ENCODE peak calls at places on chromosome 11, in four cellular contexts. One of them, this sample, is unnamed. For H3K4me1, the result is how much of the 10 kb centered on the place peaks cover.

GRCh38 chr11:66328307-66329144 is 7.7 kb downstream of the RIN1 start:
- DNase-seq in heart right ventricle: peak
- DNase-seq in heart left ventricle: peak
- DNase-seq in fibroblast of lung: peak
- DNase-seq in this sample: peak

GRCh38 chr11:95459268-95460040 is 228.5 kb upstream of the SESN3 start:
- DNase-seq in heart right ventricle: no peak
- DNase-seq in heart left ventricle: no peak
- DNase-seq in fibroblast of lung: peak
- DNase-seq in this sample: no peak

GRCh38 chr11:114291847-114292680 is 4.1 kb upstream of the NNMT start:
- DNase-seq in heart right ventricle: no peak
- DNase-seq in heart left ventricle: no peak
- DNase-seq in fibroblast of lung: peak
- DNase-seq in this sample: no peak

GRCh38 chr11:36239636-36240035 is 49.6 kb downstream of the COMMD9 start:
- DNase-seq in heart right ventricle: no peak
- DNase-seq in heart left ventricle: no peak
- DNase-seq in fibroblast of lung: no peak
- DNase-seq in this sample: no peak

GRCh38 chr11:69438286-69438920 is 43.1 kb upstream of the LINC01488 start:
- DNase-seq in heart right ventricle: no peak
- DNase-seq in heart left ventricle: no peak
- DNase-seq in fibroblast of lung: no peak
- DNase-seq in this sample: no peak

GRCh38 chr11:2744166-2744565 is 44.4 kb upstream of the KCNQ1OT1 start:
- DNase-seq in heart right ventricle: no peak
- DNase-seq in heart left ventricle: no peak
- DNase-seq in fibroblast of lung: no peak
- DNase-seq in this sample: no peak

GRCh38 chr11:117179048-117179999 is 781 bp downstream of the SIDT2 start:
- DNase-seq in heart right ventricle: peak
- DNase-seq in heart left ventricle: peak
- DNase-seq in fibroblast of lung: peak
- DNase-seq in this sample: peak

GRCh38 chr11:65573391-65574146 is 1.2 kb downstream of the FAM89B start:
- DNase-seq in heart right ventricle: no peak
- DNase-seq in heart left ventricle: peak
- DNase-seq in fibroblast of lung: no peak
- DNase-seq in this sample: no peak

GRCh38 chr11:36455658-36456111 is 54.4 kb downstream of the TRAF6 start:
- DNase-seq in heart right ventricle: peak
- DNase-seq in heart left ventricle: peak
- DNase-seq in fibroblast of lung: peak
- DNase-seq in this sample: peak

GRCh38 chr11:122509091-122509490 is 146.4 kb upstream of the UBASH3B start:
- DNase-seq in heart right ventricle: no peak
- DNase-seq in heart left ventricle: no peak
- DNase-seq in fibroblast of lung: no peak
- DNase-seq in this sample: no peak

GRCh38 chr11:2180775-2181370 is 9.3 kb upstream of the TH start:
- DNase-seq in heart right ventricle: no peak
- DNase-seq in heart left ventricle: no peak
- DNase-seq in fibroblast of lung: no peak
- DNase-seq in this sample: no peak

GRCh38 chr11:69542314-69543168 is 61.1 kb downstream of the LINC01488 start:
- DNase-seq in heart right ventricle: no peak
- DNase-seq in heart left ventricle: no peak
- DNase-seq in fibroblast of lung: no peak
- DNase-seq in this sample: no peak

GRCh38 chr11:68213555-68214172 is 568 bp upstream of the KMT5B start:
- DNase-seq in heart right ventricle: peak
- DNase-seq in heart left ventricle: peak
- DNase-seq in fibroblast of lung: peak
- DNase-seq in this sample: peak

GRCh38 chr11:121443688-121444275 is 8.3 kb upstream of the SORL1 start:
- DNase-seq in heart right ventricle: no peak
- DNase-seq in heart left ventricle: no peak
- DNase-seq in fibroblast of lung: no peak
- DNase-seq in this sample: no peak

GRCh38 chr11:11605181-11605580 is 16.6 kb downstream of the GALNT18 start:
- DNase-seq in heart right ventricle: no peak
- DNase-seq in heart left ventricle: no peak
- DNase-seq in fibroblast of lung: no peak
- DNase-seq in this sample: no peak

DNA sequence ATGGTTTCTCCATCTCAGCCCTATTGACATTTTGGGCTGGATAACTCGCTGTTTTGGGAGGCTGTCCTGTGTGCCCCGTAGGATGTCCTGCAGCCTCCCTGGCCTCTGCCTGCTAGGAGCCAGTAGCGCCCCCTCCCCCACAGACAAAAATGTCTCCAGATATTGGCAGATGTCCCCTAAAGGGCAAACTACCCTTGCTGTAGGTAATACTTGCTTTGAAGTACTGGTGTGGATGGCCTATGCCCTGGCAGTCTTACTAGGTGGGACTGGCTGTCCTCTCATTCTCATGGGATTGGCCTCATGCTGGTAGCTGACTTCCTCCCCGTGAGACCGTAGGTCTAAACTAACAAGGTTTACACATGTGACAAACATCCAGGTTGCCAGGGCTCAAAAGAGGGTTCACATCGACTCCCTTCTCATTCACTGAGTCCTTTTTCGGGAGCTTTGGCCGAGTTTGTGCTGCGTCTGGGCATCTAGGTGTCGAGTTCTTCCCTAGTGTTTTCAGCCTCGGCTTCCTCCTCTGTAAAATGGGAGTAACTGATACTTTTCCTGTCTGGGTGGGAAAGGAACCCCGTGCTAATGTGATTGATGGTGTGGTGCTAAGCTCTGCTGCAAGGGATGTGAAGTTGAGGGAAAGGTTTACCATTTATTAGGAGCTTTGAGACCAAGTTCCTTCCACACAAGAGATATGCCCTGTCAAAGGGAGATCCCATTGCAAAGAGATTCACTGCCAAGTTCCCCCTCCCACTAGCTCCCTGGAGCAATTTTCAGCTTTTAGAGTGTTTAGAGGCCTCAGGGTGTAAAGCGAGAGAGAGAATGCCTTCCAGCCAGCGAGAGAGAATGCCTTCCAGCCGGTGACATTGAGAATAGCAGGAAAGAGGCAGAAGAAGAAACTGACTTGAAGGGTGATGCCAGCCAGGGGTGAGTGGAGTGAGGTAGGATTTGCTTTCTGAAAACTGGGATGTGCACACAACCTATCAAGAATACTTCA is 17.0 kb downstream of the PTPRJ start:
- DNase-seq in heart right ventricle: no peak
- DNase-seq in heart left ventricle: no peak
- DNase-seq in fibroblast of lung: no peak
- DNase-seq in this sample: no peak
- H3K4me1 ChIP-seq in heart right ventricle: under half
- H3K4me1 ChIP-seq in heart left ventricle: half or more
- H3K4me1 ChIP-seq in fibroblast of lung: under half
- H3K4me1 ChIP-seq in this sample: under half

GRCh38 chr11:77174559-77174958 is 46.5 kb downstream of the MYO7A start:
- DNase-seq in heart right ventricle: no peak
- DNase-seq in heart left ventricle: no peak
- DNase-seq in fibroblast of lung: no peak
- DNase-seq in this sample: no peak
- H3K4me3 ChIP-seq in heart right ventricle: no peak
- H3K4me3 ChIP-seq in heart left ventricle: no peak
- H3K4me3 ChIP-seq in fibroblast of lung: no peak
- H3K4me3 ChIP-seq in this sample: no peak

GRCh38 chr11:129283141-129283540 is 91.0 kb upstream of the ARHGAP32 start:
- DNase-seq in heart right ventricle: no peak
- DNase-seq in heart left ventricle: no peak
- DNase-seq in fibroblast of lung: no peak
- DNase-seq in this sample: no peak
- H3K4me1 ChIP-seq in heart right ventricle: under half
- H3K4me1 ChIP-seq in heart left ventricle: under half
- H3K4me1 ChIP-seq in fibroblast of lung: under half
- H3K4me1 ChIP-seq in this sample: under half

GRCh38 chr11:73374130-73374529 is 2.1 kb upstream of the RELT start:
- DNase-seq in heart right ventricle: no peak
- DNase-seq in heart left ventricle: no peak
- DNase-seq in fibroblast of lung: no peak
- DNase-seq in this sample: no peak

GRCh38 chr11:73376803-73377629 is 817 bp downstream of the RELT start:
- DNase-seq in heart right ventricle: no peak
- DNase-seq in heart left ventricle: no peak
- DNase-seq in fibroblast of lung: peak
- DNase-seq in this sample: peak

GRCh38 chr11:73372371-73372993 is 3.7 kb upstream of the RELT start:
- DNase-seq in heart right ventricle: no peak
- DNase-seq in heart left ventricle: peak
- DNase-seq in fibroblast of lung: no peak
- DNase-seq in this sample: no peak

GRCh38 chr11:73376168-73376802 is at the start of gene RELT:
- DNase-seq in heart right ventricle: peak
- DNase-seq in heart left ventricle: peak
- DNase-seq in fibroblast of lung: peak
- DNase-seq in this sample: peak

GRCh38 chr11:73375830-73376167 is 400 bp upstream of the RELT start:
- DNase-seq in heart right ventricle: no peak
- DNase-seq in heart left ventricle: no peak
- DNase-seq in fibroblast of lung: no peak
- DNase-seq in this sample: no peak
- H3K4me3 ChIP-seq in heart right ventricle: peak
- H3K4me3 ChIP-seq in heart left ventricle: peak
- H3K4me3 ChIP-seq in fibroblast of lung: no peak
- H3K4me3 ChIP-seq in this sample: peak

GRCh38 chr11:47406896-47407745 is 1.3 kb upstream of the SLC39A13 start:
- DNase-seq in heart right ventricle: no peak
- DNase-seq in heart left ventricle: no peak
- DNase-seq in fibroblast of lung: no peak
- DNase-seq in this sample: no peak
- H3K4me1 ChIP-seq in heart right ventricle: under half
- H3K4me1 ChIP-seq in heart left ventricle: under half
- H3K4me1 ChIP-seq in fibroblast of lung: under half
- H3K4me1 ChIP-seq in this sample: half or more

This sample was measured in left lung.